ENCODE peak calls at places on chromosome 16, in eight cellular contexts. V is GM12864, L is OCI-LY7, F is neural crest cell, Z is right lobe of liver, R is GM20000, S is NB4, M is RWPE2. B is an unnamed sample.

GRCh38 chr16:3623642-3624041 is 12.2 kb upstream of the SLX4 start:
- DNase-seq in L (peak), M (no peak), R (no peak), Z (no peak), V (no peak), F (no peak), S (no peak), B (no peak)

GRCh38 chr16:13935408-13935807 is 15.5 kb downstream of the ERCC4 start:
- DNase-seq in L (peak), M (no peak), F (peak), R (no peak), Z (no peak), V (no peak), S (peak), B (peak)

GRCh38 chr16:85899444-85899843 is 482 bp downstream of the IRF8 start:
- DNase-seq in Z (no peak), L (no peak), M (no peak), R (no peak), S (no peak), F (no peak), V (no peak), B (no peak)

GRCh38 chr16:68704232-68704867 is 32.7 kb upstream of the CDH1 start:
- DNase-seq in V (peak), M (peak), R (peak), F (peak), S (peak), Z (peak), L (peak), B (peak)

GRCh38 chr16:52383640-52384292 is 163.2 kb downstream of the TOX3 start:
- DNase-seq in L (no peak), V (no peak), Z (no peak), S (no peak), R (no peak), F (no peak), M (no peak), B (no peak)

GRCh38 chr16:49158029-49158642 is 123.5 kb downstream of the CBLN1 start:
- DNase-seq in S (peak), Z (no peak), V (no peak), M (no peak), R (peak), F (peak), L (peak), B (peak)

GRCh38 chr16:31148281-31148728 is 1.6 kb downstream of the PRSS36 start:
- DNase-seq in Z (no peak), R (no peak), L (no peak), F (no peak), V (no peak), M (no peak), S (no peak), B (peak)

GRCh38 chr16:19717319-19717718 is 708 bp downstream of the KNOP1 start:
- DNase-seq in S (peak), M (no peak), V (no peak), L (peak), Z (no peak), R (no peak), F (no peak), B (no peak)

GRCh38 chr16:56411624-56412023 is 13.7 kb downstream of the AMFR start:
- DNase-seq in V (no peak), S (no peak), F (no peak), Z (no peak), L (no peak), M (no peak), R (no peak), B (no peak)

GRCh38 chr16:31874354-31875111 is 926 bp downstream of the ZNF267 start:
- DNase-seq in M (no peak), Z (no peak), L (peak), S (peak), R (peak), V (no peak), F (no peak), B (no peak)

GRCh38 chr16:23905027-23905426 is 69.2 kb downstream of the PRKCB start:
- DNase-seq in S (no peak), M (no peak), V (no peak), L (no peak), R (no peak), F (no peak), Z (no peak), B (peak)

GRCh38 chr16:27690604-27691003 is 140.7 kb downstream of the KATNIP start:
- DNase-seq in M (no peak), R (peak), F (peak), Z (no peak), S (peak), V (no peak), L (peak), B (peak)

GRCh38 chr16:71840052-71840451 is 5.7 kb upstream of the ATXN1L start:
- DNase-seq in F (no peak), M (no peak), Z (no peak), L (no peak), S (no peak), V (no peak), R (no peak), B (no peak)

GRCh38 chr16:72989203-72989991 is 58.5 kb downstream of the ZFHX3 start:
- DNase-seq in R (no peak), V (no peak), Z (no peak), L (no peak), M (peak), S (no peak), F (no peak), B (no peak)

GRCh38 chr16:3328643-3329042 is 23.3 kb downstream of the ZNF75A start:
- DNase-seq in L (no peak), R (no peak), V (no peak), S (no peak), M (no peak), Z (peak), F (no peak), B (no peak)

GRCh38 chr16:15643453-15644305 is 725 bp upstream of the MARF1 start:
- DNase-seq in L (peak), Z (no peak), V (no peak), R (no peak), M (no peak), S (peak), F (peak), B (peak)

GRCh38 chr16:52128407-52128806 is 418.5 kb downstream of the TOX3 start:
- DNase-seq in F (no peak), Z (no peak), R (no peak), L (no peak), V (no peak), S (no peak), M (no peak), B (no peak)

GRCh38 chr16:23408242-23409201 is 44.5 kb downstream of the COG7 start:
- DNase-seq in R (no peak), L (no peak), S (no peak), M (no peak), V (no peak), Z (no peak), F (no peak), B (no peak)

GRCh38 chr16:77171750-77172635 is 19.0 kb upstream of the MON1B start:
- DNase-seq in S (peak), M (no peak), R (peak), V (peak), L (peak), F (peak), Z (no peak), B (peak)

GRCh38 chr16:87114832-87115231 is 202.4 kb downstream of the C16orf95 start:
- DNase-seq in M (no peak), F (no peak), L (no peak), S (no peak), Z (no peak), V (no peak), R (no peak), B (no peak)

GRCh38 chr16:87560428-87561199 is 41.7 kb upstream of the JPH3 start:
- DNase-seq in Z (no peak), F (no peak), S (peak), M (no peak), R (peak), V (no peak), L (peak), B (no peak)

GRCh38 chr16:15966420-15967222 is 17.2 kb downstream of the ABCC1 start:
- DNase-seq in F (no peak), M (peak), S (no peak), R (no peak), Z (no peak), L (no peak), V (no peak), B (no peak)

GRCh38 chr16:12440233-12440530 is 363.5 kb downstream of the CPPED1 start:
- DNase-seq in M (no peak), R (no peak), F (no peak), V (no peak), Z (no peak), L (no peak), S (no peak), B (no peak)

GRCh38 chr16:74216319-74216718 is 80.3 kb upstream of the PSMD7 start:
- DNase-seq in V (no peak), L (no peak), M (no peak), F (no peak), R (no peak), S (no peak), Z (no peak), B (no peak)

GRCh38 chr16:54407596-54407995 is 121.0 kb upstream of the IRX3 start:
- DNase-seq in S (no peak), M (no peak), F (no peak), L (no peak), Z (no peak), V (no peak), R (no peak), B (no peak)

GRCh38 chr16:56918467-56919012 is 13.4 kb upstream of the HERPUD1 start:
- DNase-seq in R (no peak), Z (no peak), F (no peak), L (no peak), S (no peak), V (no peak), M (no peak), B (no peak)

GRCh38 chr16:85716680-85717038 is 27.9 kb upstream of the GINS2 start:
- DNase-seq in F (no peak), V (no peak), M (no peak), L (no peak), R (no peak), Z (no peak), S (no peak), B (no peak)

GRCh38 chr16:80899804-80900592 is 95.6 kb upstream of the CDYL2 start:
- DNase-seq in S (peak), Z (peak), L (no peak), V (no peak), F (no peak), R (no peak), M (no peak), B (no peak)

GRCh38 chr16:87702325-87702811 is 63.4 kb downstream of the KLHDC4 start:
- DNase-seq in S (peak), Z (no peak), L (peak), V (no peak), R (peak), F (peak), M (no peak), B (peak)

GRCh38 chr16:10877472-10877946 is 507 bp downstream of the CIITA start:
- DNase-seq in L (peak), R (no peak), M (no peak), Z (peak), V (no peak), F (no peak), S (no peak), B (no peak)

GRCh38 chr16:4353675-4354074 is 2.6 kb upstream of the PAM16 start:
- DNase-seq in Z (no peak), S (no peak), M (no peak), V (no peak), R (no peak), F (no peak), L (no peak), B (no peak)

GRCh38 chr16:54070944-54071343 is 215.6 kb downstream of the IRX3 start:
- DNase-seq in M (no peak), V (no peak), R (peak), Z (no peak), S (peak), L (no peak), F (no peak), B (no peak)

GRCh38 chr16:68798398-68798797 is 44.9 kb upstream of the TANGO6 start:
- DNase-seq in L (no peak), Z (no peak), R (no peak), V (no peak), S (no peak), F (no peak), M (no peak), B (no peak)

GRCh38 chr16:86512301-86512859 is 2.1 kb downstream of the FOXF1 start:
- DNase-seq in L (no peak), S (no peak), R (no peak), F (no peak), Z (no peak), M (peak), V (no peak), B (no peak)

GRCh38 chr16:83402160-83402794 is 405.5 kb upstream of the HSBP1 start:
- DNase-seq in V (no peak), R (no peak), M (no peak), Z (no peak), F (no peak), S (no peak), L (no peak), B (no peak)
- TF ChIP-seq CTCF in V (no peak), R (no peak), M (peak), Z (no peak), F (peak), S (no peak), L (peak), B (no peak)

GRCh38 chr16:1509307-1510221 is 16.4 kb downstream of the TELO2 start:
- DNase-seq in R (no peak), L (no peak), F (no peak), V (no peak), M (no peak), S (no peak), Z (no peak), B (no peak)

GRCh38 chr16:1512174-1512573 is 19.0 kb downstream of the TELO2 start:
- DNase-seq in F (no peak), R (no peak), V (no peak), M (no peak), L (no peak), Z (no peak), S (peak), B (no peak)

GRCh38 chr16:1510272-1510671 is 17.1 kb downstream of the TELO2 start:
- DNase-seq in S (no peak), M (no peak), V (no peak), L (no peak), Z (no peak), F (no peak), R (no peak), B (no peak)

GRCh38 chr16:1511662-1512061 is 18.5 kb downstream of the TELO2 start:
- DNase-seq in L (no peak), M (no peak), S (peak), R (no peak), Z (no peak), F (no peak), V (no peak), B (no peak)

GRCh38 chr16:1510941-1511351 is 17.8 kb downstream of the TELO2 start:
- DNase-seq in R (no peak), S (no peak), M (no peak), L (no peak), Z (no peak), V (no peak), F (no peak), B (no peak)
- TF ChIP-seq CTCF in R (no peak), S (no peak), M (no peak), L (no peak), Z (no peak), V (no peak), F (no peak), B (no peak)

DNA sequence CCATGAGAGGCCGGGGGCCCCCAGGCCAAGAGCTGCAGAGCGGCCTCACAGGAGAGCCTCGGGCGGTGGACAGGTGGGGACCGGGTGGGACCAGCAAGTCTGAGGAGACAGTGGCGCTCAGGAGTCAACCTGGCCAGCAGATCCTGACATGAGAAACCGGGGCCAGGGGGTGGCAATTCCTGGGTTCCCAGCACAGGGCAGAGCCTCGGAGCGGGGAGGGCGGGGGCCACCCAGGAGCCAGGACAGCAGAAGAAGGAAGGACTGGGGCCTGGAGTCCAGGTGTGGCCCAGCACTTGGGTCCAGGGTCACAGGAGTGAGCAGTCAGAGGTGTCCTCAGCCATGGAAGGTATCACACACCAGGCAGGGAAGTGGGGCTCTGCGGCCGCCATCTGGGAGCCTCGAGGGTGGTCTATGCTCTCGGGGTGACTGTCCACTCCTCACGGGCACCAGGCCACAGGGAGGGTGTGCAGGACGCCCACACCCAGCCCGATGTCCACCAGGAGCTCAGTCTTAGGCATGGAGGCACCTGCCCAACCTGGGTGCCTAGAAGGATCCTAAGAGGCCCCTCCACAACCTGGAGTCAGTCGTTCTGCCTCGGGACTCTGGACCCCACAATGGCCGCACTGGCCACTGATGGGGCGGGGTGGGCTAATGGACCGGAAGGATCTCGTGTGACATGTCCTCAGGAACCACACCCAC is 29.1 kb downstream of the PIEZO1 start:
- DNase-seq in Z (no peak), S (no peak), M (no peak), L (no peak), F (no peak), V (no peak), R (no peak), B (no peak)
- TF ChIP-seq CTCF in Z (no peak), S (no peak), M (peak), L (no peak), F (no peak), V (no peak), R (no peak), B (no peak)

GRCh38 chr16:70380919-70381603 is 34.4 kb downstream of the DDX19A start:
- DNase-seq in V (peak), R (peak), L (peak), F (peak), S (peak), M (peak), Z (peak), B (peak)
- TF ChIP-seq CTCF in V (peak), R (no peak), L (peak), F (peak), S (peak), M (peak), Z (peak), B (no peak)

GRCh38 chr16:21125191-21125590 is 25.5 kb downstream of the DNAH3 start:
- DNase-seq in M (no peak), R (no peak), Z (no peak), S (no peak), L (no peak), V (no peak), F (no peak), B (no peak)

GRCh38 chr16:21116148-21116693 is 34.4 kb downstream of the DNAH3 start:
- DNase-seq in L (peak), R (no peak), S (peak), Z (no peak), F (no peak), M (no peak), V (peak), B (no peak)

GRCh38 chr16:21117567-21117966 is 33.1 kb downstream of the DNAH3 start:
- DNase-seq in S (no peak), M (no peak), Z (no peak), L (no peak), F (no peak), V (no peak), R (no peak), B (no peak)

GRCh38 chr16:21126518-21126917 is 24.1 kb downstream of the DNAH3 start:
- DNase-seq in F (no peak), M (no peak), S (no peak), R (no peak), Z (no peak), V (no peak), L (no peak), B (no peak)

GRCh38 chr16:21121150-21121549 is 29.5 kb downstream of the DNAH3 start:
- DNase-seq in F (no peak), M (no peak), L (no peak), S (no peak), V (no peak), Z (no peak), R (no peak), B (no peak)
- TF ChIP-seq CTCF in F (no peak), M (no peak), L (no peak), S (no peak), V (no peak), Z (no peak), R (no peak), B (no peak)

GRCh38 chr16:66604376-66605176 is at the start of gene CMTM3:
- DNase-seq in V (no peak), M (no peak), F (peak), S (peak), Z (peak), R (peak), L (peak), B (peak)

GRCh38 chr16:66603537-66604375 is 748 bp upstream of the CMTM3 start:
- DNase-seq in L (peak), F (peak), S (peak), M (no peak), R (peak), Z (no peak), V (no peak), B (peak)

GRCh38 chr16:66608241-66609138 is 4.0 kb downstream of the CMTM3 start:
- DNase-seq in L (peak), M (peak), F (peak), S (peak), V (no peak), R (peak), Z (peak), B (peak)

GRCh38 chr16:66606000-66606751 is 1.7 kb downstream of the CMTM3 start:
- DNase-seq in R (peak), Z (no peak), F (no peak), S (peak), L (peak), V (no peak), M (no peak), B (no peak)

GRCh38 chr16:66605177-66605999 is 884 bp downstream of the CMTM3 start:
- DNase-seq in Z (peak), M (no peak), R (peak), L (peak), F (peak), S (peak), V (no peak), B (peak)
- TF ChIP-seq CTCF in Z (no peak), M (peak), R (no peak), L (no peak), F (peak), S (no peak), V (no peak), B (no peak)